ENCODE peak calls at places on chromosomes 13 and 19, in eight cellular contexts. F is NCI-H82; X is RKO; R is right cardiac atrium; Y is endodermal cell; U is stimulated activated CD4-positive, alpha-beta T cell treated with anti-CD3 and anti-CD28 coated beads, Interleukin-1b, Interleukin-23, amount 100 ng/mL, for 24 hours; Z is IMR-90; A is NCI-H1092. E is an unnamed sample.
A peak's percentile ranks its signal among the peaks of the same experiment; 100 is the strongest.

GRCh38 chr13:24716011-24716410 is 35.8 kb downstream of the ATP12A start:
- DNase-seq in U (no peak), Y (peak; percentile 81), Z (no peak), R (no peak), F (peak; percentile 26), A (no peak), X (no peak), E (no peak)

GRCh38 chr13:72384186-72384823 is 343.1 kb downstream of the MZT1 start:
- DNase-seq in U (no peak), Z (no peak), F (no peak), A (no peak), Y (no peak), X (no peak), R (no peak), E (no peak)

GRCh38 chr13:46571189-46571901 is 18.4 kb downstream of the LRCH1 start:
- DNase-seq in U (no peak), A (peak; percentile 72), X (no peak), R (no peak), F (peak; percentile 72), Z (peak; percentile 76), Y (no peak), E (peak; percentile 4)

GRCh38 chr13:99307648-99308339 is 595 bp upstream of the GPR183 start:
- DNase-seq in X (peak; percentile 37), F (no peak), A (no peak), Z (peak; percentile 83), U (peak; percentile 59), R (no peak), Y (peak; percentile 71), E (peak; percentile 82)

GRCh38 chr19:48471836-48472235 is 2.7 kb downstream of the CYTH2 start:
- DNase-seq in X (no peak), F (no peak), Y (no peak), Z (no peak), A (no peak), R (no peak), U (no peak), E (no peak)

GRCh38 chr13:40664100-40665060 is 2.1 kb downstream of the FOXO1 start:
- DNase-seq in Z (no peak), A (no peak), Y (peak; percentile 82), F (peak; percentile 82), R (peak; percentile 85), X (peak; percentile 39), U (no peak), E (peak; percentile 6)

GRCh38 chr19:1533510-1534150 is 9.8 kb downstream of the PLK5 start:
- DNase-seq in U (no peak), R (no peak), A (no peak), Y (no peak), X (no peak), F (no peak), Z (no peak), E (no peak)

GRCh38 chr13:35566340-35566739 is 89.9 kb upstream of the MAB21L1 start:
- DNase-seq in X (no peak), F (no peak), Z (no peak), A (no peak), U (no peak), Y (no peak), R (no peak), E (peak; percentile 5)

GRCh38 chr13:25172303-25172630 is 179 bp upstream of the AMER2 start:
- DNase-seq in A (no peak), Y (no peak), Z (no peak), F (no peak), X (no peak), R (no peak), U (no peak), E (no peak)

GRCh38 chr13:51501592-51502205 is 48.9 kb upstream of the INTS6 start:
- DNase-seq in X (peak; percentile 58), Y (no peak), U (no peak), A (no peak), R (no peak), Z (peak; percentile 70), F (no peak), E (peak; percentile 74)

GRCh38 chr13:23506821-23507210 is 63.4 kb upstream of the TNFRSF19 start:
- DNase-seq in F (no peak), A (no peak), X (no peak), R (no peak), Y (no peak), Z (peak; percentile 98), U (no peak), E (peak; percentile 29)

GRCh38 chr19:3693030-3693925 is 7.0 kb downstream of the PIP5K1C start:
- DNase-seq in U (no peak), F (peak; percentile 94), A (peak; percentile 15), Y (no peak), X (no peak), R (no peak), Z (no peak), E (no peak)

GRCh38 chr13:75371223-75371622 is 110.7 kb downstream of the TBC1D4 start:
- DNase-seq in F (no peak), U (no peak), R (no peak), Z (no peak), A (no peak), X (no peak), Y (no peak), E (no peak)

GRCh38 chr13:54361460-54361859 is 1332.8 kb downstream of the OLFM4 start:
- DNase-seq in X (no peak), F (no peak), R (no peak), Z (no peak), A (no peak), Y (no peak), U (no peak), E (no peak)

GRCh38 chr13:46267166-46267565 is 55.4 kb downstream of the LRRC63 start:
- DNase-seq in Y (no peak), X (no peak), R (no peak), Z (no peak), F (no peak), A (no peak), U (no peak), E (no peak)

GRCh38 chr19:4379383-4380253 is 20.7 kb downstream of the SH3GL1 start:
- DNase-seq in A (no peak), X (no peak), Y (no peak), F (no peak), U (no peak), R (peak; percentile 48), Z (peak; percentile 59), E (peak; percentile 44)

GRCh38 chr13:67258482-67258881 is 28.3 kb upstream of the PCDH9 start:
- DNase-seq in Z (no peak), X (no peak), U (no peak), Y (peak; percentile 57), R (no peak), F (no peak), A (no peak), E (no peak)

GRCh38 chr13:69180025-69180424 is 927.6 kb upstream of the ATXN8OS start:
- DNase-seq in A (no peak), U (no peak), Z (no peak), X (no peak), R (no peak), F (no peak), Y (no peak), E (no peak)

GRCh38 chr19:16315825-16316505 is 8.7 kb upstream of the KLF2 start:
- DNase-seq in X (peak; percentile 61), Z (peak; percentile 99), R (peak; percentile 69), A (no peak), U (no peak), F (no peak), Y (no peak), E (peak; percentile 47)

GRCh38 chr13:81800433-81800832 is 1459.5 kb upstream of the SPRY2 start:
- DNase-seq in U (no peak), Y (no peak), A (no peak), R (no peak), F (no peak), X (no peak), Z (no peak), E (no peak)

GRCh38 chr19:5503598-5503997 is 48.4 kb downstream of the ZNRF4 start:
- DNase-seq in A (no peak), Z (no peak), U (no peak), X (peak; percentile 19), F (no peak), R (no peak), Y (peak; percentile 65), E (peak; percentile 24)

GRCh38 chr13:110887955-110888333 is 26.9 kb downstream of the ANKRD10 start:
- DNase-seq in Z (no peak), A (no peak), R (no peak), F (no peak), U (no peak), Y (peak; percentile 62), X (no peak), E (no peak)

GRCh38 chr13:109816112-109816978 is 30.0 kb upstream of the IRS2 start:
- DNase-seq in A (peak; percentile 11), Y (no peak), U (no peak), F (no peak), R (no peak), X (no peak), Z (no peak), E (no peak)

GRCh38 chr13:40422588-40423235 is 243.7 kb downstream of the FOXO1 start:
- DNase-seq in U (no peak), X (no peak), Z (no peak), R (no peak), Y (no peak), F (no peak), A (no peak), E (no peak)

GRCh38 chr13:110371550-110372465 is 64.7 kb downstream of the COL4A2 start:
- DNase-seq in U (no peak), X (no peak), Z (peak; percentile 50), R (no peak), A (no peak), Y (no peak), F (no peak), E (no peak)

GRCh38 chr19:48600679-48601382 is 5.7 kb upstream of the SPACA4 start:
- DNase-seq in R (no peak), Y (no peak), A (no peak), X (no peak), F (no peak), Z (no peak), U (no peak), E (no peak)

GRCh38 chr13:113736258-113736731 is 22.7 kb upstream of the TMEM255B start:
- DNase-seq in Y (no peak), R (no peak), X (no peak), A (no peak), U (no peak), Z (no peak), F (no peak), E (no peak)

GRCh38 chr13:22091222-22091970 is 420.5 kb downstream of the FGF9 start:
- DNase-seq in A (no peak), Z (peak; percentile 79), X (no peak), U (no peak), Y (no peak), F (no peak), R (no peak), E (no peak)

GRCh38 chr19:49560358-49560900 is 19.9 kb downstream of the NOSIP start:
- DNase-seq in F (peak; percentile 64), Y (no peak), A (no peak), U (no peak), R (no peak), X (no peak), Z (no peak), E (no peak)

GRCh38 chr19:3760871-3761361 is 576 bp downstream of the APBA3 start:
- DNase-seq in R (no peak), X (peak; percentile 46), A (no peak), F (peak; percentile 35), U (no peak), Y (no peak), Z (peak; percentile 8), E (no peak)

GRCh38 chr19:17243854-17244617 is 1.7 kb downstream of the NR2F6 start:
- DNase-seq in U (no peak), F (peak; percentile 76), R (peak; percentile 83), Z (peak; percentile 20), Y (peak; percentile 85), A (no peak), X (peak; percentile 70), E (no peak)

GRCh38 chr19:751501-752341 is 809 bp downstream of the MISP start:
- DNase-seq in F (no peak), A (no peak), Y (peak; percentile 69), X (peak; percentile 86), R (peak; percentile 73), U (no peak), Z (peak; percentile 87), E (peak; percentile 79)

GRCh38 chr13:114100446-114101320 is 31.7 kb downstream of the RASA3 start:
- DNase-seq in F (no peak), X (no peak), U (no peak), Z (no peak), R (no peak), Y (peak; percentile 62), A (no peak), E (no peak)

GRCh38 chr13:20137875-20138274 is 23.0 kb downstream of the GJA3 start:
- DNase-seq in Z (no peak), R (no peak), U (no peak), X (no peak), F (no peak), A (no peak), Y (no peak), E (no peak)